ENCODE peak calls at places on chromosomes 2 and 18, in seven cellular contexts. F is thoracic aorta, V is cardiac fibroblast, E is cardiac muscle cell, D is body of pancreas, W is astrocyte, L is mammary epithelial cell. Z is an unnamed sample.

GRCh38 chr2:56184500-56184996 is 758 bp downstream of the CCDC85A start:
- DNase-seq in F (no peak), V (peak), E (peak), D (peak), W (peak), L (peak), Z (no peak)

GRCh38 chr2:44459754-44460153 is 98.0 kb downstream of the CAMKMT start:
- DNase-seq in F (no peak), V (no peak), E (peak), D (no peak), W (no peak), L (no peak), Z (no peak)

GRCh38 chr2:209933499-209934458 is 68.7 kb upstream of the RPE start:
- DNase-seq in F (no peak), V (peak), E (no peak), D (peak), W (peak), L (peak), Z (peak)

GRCh38 chr2:1793868-1794445 is 49.6 kb upstream of the PXDN start:
- DNase-seq in F (no peak), V (no peak), E (no peak), D (no peak), W (no peak), L (no peak), Z (no peak)

GRCh38 chr2:109270758-109271305 is 141.8 kb downstream of the SH3RF3 start:
- DNase-seq in F (no peak), V (no peak), E (no peak), D (no peak), W (no peak), L (no peak), Z (no peak)

GRCh38 chr2:40416486-40416885 is 35.4 kb downstream of the SLC8A1 start:
- DNase-seq in F (no peak), V (peak), E (no peak), D (no peak), W (peak), L (peak), Z (peak)

GRCh38 chr2:174836345-174836999 is 72.2 kb upstream of the CHRNA1 start:
- DNase-seq in F (no peak), V (peak), E (no peak), D (no peak), W (peak), L (peak), Z (peak)

GRCh38 chr18:39675358-39675757 is 2109.8 kb upstream of the CELF4 start:
- DNase-seq in F (no peak), V (peak), E (no peak), D (no peak), W (peak), L (no peak), Z (peak)

GRCh38 chr2:2057125-2057721 is 273.9 kb downstream of the MYT1L start:
- DNase-seq in F (no peak), V (peak), E (no peak), D (peak), W (peak), L (no peak), Z (peak)

GRCh38 chr2:205060269-205060668 is 515.0 kb downstream of the PARD3B start:
- DNase-seq in F (no peak), V (peak), E (no peak), D (no peak), W (peak), L (peak), Z (peak)

GRCh38 chr2:64325852-64326577 is 127.9 kb upstream of the LGALSL start:
- DNase-seq in F (no peak), V (no peak), E (no peak), D (no peak), W (no peak), L (peak), Z (no peak)

GRCh38 chr18:56615738-56616520 is 22.5 kb downstream of the TXNL1 start:
- DNase-seq in F (no peak), V (no peak), E (no peak), D (no peak), W (no peak), L (no peak), Z (no peak)

GRCh38 chr2:55014962-55015939 is 35.0 kb downstream of the RTN4 start:
- DNase-seq in F (no peak), V (peak), E (peak), D (peak), W (peak), L (peak), Z (peak)

GRCh38 chr18:1412660-1413659 is 508.3 kb downstream of the ADCYAP1 start:
- DNase-seq in F (no peak), V (no peak), E (no peak), D (no peak), W (no peak), L (no peak), Z (no peak)

GRCh38 chr2:15976334-15976733 is 36.0 kb downstream of the MYCN start:
- DNase-seq in F (no peak), V (no peak), E (no peak), D (no peak), W (no peak), L (peak), Z (no peak)

GRCh38 chr2:151730242-151730975 is 3.9 kb downstream of the NEB start:
- DNase-seq in F (no peak), V (peak), E (no peak), D (no peak), W (peak), L (peak), Z (peak)

GRCh38 chr2:241314181-241314932 is 1.1 kb downstream of the HDLBP start:
- DNase-seq in F (no peak), V (peak), E (no peak), D (no peak), W (peak), L (no peak), Z (peak)

GRCh38 chr2:59025157-59025757 is 784.1 kb upstream of the FANCL start:
- DNase-seq in F (no peak), V (peak), E (peak), D (peak), W (no peak), L (peak), Z (peak)

GRCh38 chr2:80073134-80073561 is 231.4 kb downstream of the LRRTM1 start:
- DNase-seq in F (no peak), V (peak), E (peak), D (peak), W (peak), L (peak), Z (peak)

GRCh38 chr18:35328868-35329267 is 15.4 kb downstream of the ZNF24 start:
- DNase-seq in F (no peak), V (no peak), E (no peak), D (no peak), W (no peak), L (no peak), Z (no peak)

GRCh38 chr2:85589982-85590791 is 5.4 kb upstream of the RNF181 start:
- DNase-seq in F (no peak), V (peak), E (no peak), D (peak), W (peak), L (peak), Z (peak)

GRCh38 chr2:197309369-197310231 is 980 bp downstream of the ANKRD44 start:
- DNase-seq in F (no peak), V (peak), E (peak), D (peak), W (no peak), L (no peak), Z (no peak)

GRCh38 chr2:29723255-29724001 is 198.0 kb downstream of the ALK start:
- DNase-seq in F (no peak), V (no peak), E (no peak), D (peak), W (no peak), L (no peak), Z (no peak)

GRCh38 chr2:15941970-15942710 is 1.8 kb downstream of the MYCN start:
- DNase-seq in F (no peak), V (no peak), E (peak), D (peak), W (no peak), L (peak), Z (no peak)

GRCh38 chr2:111623380-111623779 is 260.6 kb downstream of the ANAPC1 start:
- DNase-seq in F (no peak), V (no peak), E (no peak), D (no peak), W (no peak), L (no peak), Z (no peak)

GRCh38 chr2:118808429-118808809 is 39.0 kb downstream of the EN1 start:
- DNase-seq in F (no peak), V (no peak), E (no peak), D (no peak), W (no peak), L (no peak), Z (no peak)

GRCh38 chr2:54308186-54308585 is 52.2 kb upstream of the TSPYL6 start:
- DNase-seq in F (no peak), V (no peak), E (no peak), D (no peak), W (no peak), L (no peak), Z (no peak)

GRCh38 chr2:231998046-231998445 is 36.5 kb downstream of the DIS3L2 start:
- DNase-seq in F (no peak), V (no peak), E (peak), D (no peak), W (no peak), L (no peak), Z (no peak)

GRCh38 chr18:5430131-5430530 is 113.7 kb downstream of the EPB41L3 start:
- DNase-seq in F (no peak), V (no peak), E (no peak), D (no peak), W (no peak), L (no peak), Z (no peak)

GRCh38 chr18:75041586-75041985 is 167.4 kb downstream of the PTGR3 start:
- DNase-seq in F (no peak), V (peak), E (no peak), D (no peak), W (peak), L (peak), Z (peak)

GRCh38 chr2:9554841-9555337 is 741 bp downstream of the ADAM17 start:
- DNase-seq in F (no peak), V (peak), E (peak), D (peak), W (peak), L (peak), Z (peak)

GRCh38 chr2:9030190-9030589 is 26.7 kb upstream of the MBOAT2 start:
- DNase-seq in F (no peak), V (no peak), E (no peak), D (no peak), W (no peak), L (no peak), Z (no peak)

GRCh38 chr18:62715829-62716678 is 713 bp downstream of the PHLPP1 start:
- DNase-seq in F (no peak), V (peak), E (peak), D (peak), W (peak), L (peak), Z (peak)

GRCh38 chr18:8795586-8795985 is 90.2 kb downstream of the MTCL1 start:
- DNase-seq in F (no peak), V (no peak), E (no peak), D (no peak), W (no peak), L (no peak), Z (no peak)

GRCh38 chr2:167212054-167212648 is 323.9 kb downstream of the XIRP2 start:
- DNase-seq in F (no peak), V (peak), E (peak), D (peak), W (peak), L (peak), Z (peak)

GRCh38 chr2:55993685-55994084 is 70.1 kb upstream of the EFEMP1 start:
- DNase-seq in F (no peak), V (no peak), E (no peak), D (no peak), W (no peak), L (no peak), Z (no peak)

GRCh38 chr2:36734304-36734703 is 37.8 kb downstream of the VIT start:
- DNase-seq in F (no peak), V (peak), E (no peak), D (no peak), W (peak), L (no peak), Z (peak)

GRCh38 chr2:36737131-36737750 is 40.7 kb downstream of the VIT start:
- DNase-seq in F (no peak), V (no peak), E (no peak), D (no peak), W (no peak), L (no peak), Z (no peak)

GRCh38 chr2:36741188-36741587 is 44.7 kb downstream of the VIT start:
- DNase-seq in F (no peak), V (no peak), E (no peak), D (no peak), W (no peak), L (no peak), Z (no peak)

GRCh38 chr2:36743954-36744353 is 47.4 kb downstream of the VIT start:
- DNase-seq in F (no peak), V (no peak), E (no peak), D (no peak), W (no peak), L (no peak), Z (no peak)

DNA sequence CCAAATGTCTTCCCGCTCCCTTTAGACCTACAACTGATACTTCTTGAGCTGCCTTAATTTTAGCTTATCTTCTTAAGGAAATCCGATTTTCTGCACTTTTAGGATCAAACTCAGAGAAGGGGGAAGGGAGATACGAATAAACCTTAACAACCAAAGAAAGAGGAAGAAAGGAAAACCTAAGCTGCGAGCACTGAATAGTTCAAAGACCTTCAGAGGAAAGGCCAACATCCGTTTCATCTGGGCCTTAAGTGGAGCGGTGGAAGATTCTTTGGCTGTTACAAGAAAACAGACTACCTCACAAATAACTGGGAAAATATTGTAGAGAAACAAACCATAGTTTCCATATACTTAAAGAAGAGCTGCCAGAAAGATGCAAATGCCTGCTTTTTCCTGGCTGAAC is 43.5 kb downstream of the VIT start:
- DNase-seq in F (no peak), V (no peak), E (no peak), D (no peak), W (no peak), L (no peak), Z (no peak)
- H3K4me3 ChIP-seq in F (no peak), V (no peak), E (no peak), D (no peak), W (no peak), L (no peak), Z (no peak)

DNA sequence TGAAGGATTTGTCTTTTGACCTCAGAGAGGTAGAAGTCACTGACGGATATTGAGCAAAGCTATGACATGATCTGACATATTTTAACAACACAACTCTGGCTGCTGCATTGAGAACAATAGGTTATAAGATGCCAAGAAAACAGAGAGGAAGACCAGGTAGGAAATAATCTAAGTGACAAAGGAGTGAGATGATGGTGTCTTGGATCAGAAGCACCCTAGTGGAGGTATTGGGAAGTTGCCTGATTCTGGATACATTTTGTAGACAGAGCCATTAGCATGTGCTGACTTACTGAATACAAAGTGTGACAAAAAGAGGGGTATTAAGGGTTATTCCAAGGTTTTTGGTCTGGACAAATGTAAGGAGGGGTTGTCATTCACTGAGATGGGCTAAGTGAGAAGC is 1438.1 kb downstream of the DPP10 start:
- DNase-seq in F (no peak), V (no peak), E (no peak), D (no peak), W (no peak), L (no peak), Z (no peak)
- TF ChIP-seq CTCF in F (no peak), V (no peak), E (no peak), D (no peak), W (no peak), L (no peak), Z (no peak)

DNA sequence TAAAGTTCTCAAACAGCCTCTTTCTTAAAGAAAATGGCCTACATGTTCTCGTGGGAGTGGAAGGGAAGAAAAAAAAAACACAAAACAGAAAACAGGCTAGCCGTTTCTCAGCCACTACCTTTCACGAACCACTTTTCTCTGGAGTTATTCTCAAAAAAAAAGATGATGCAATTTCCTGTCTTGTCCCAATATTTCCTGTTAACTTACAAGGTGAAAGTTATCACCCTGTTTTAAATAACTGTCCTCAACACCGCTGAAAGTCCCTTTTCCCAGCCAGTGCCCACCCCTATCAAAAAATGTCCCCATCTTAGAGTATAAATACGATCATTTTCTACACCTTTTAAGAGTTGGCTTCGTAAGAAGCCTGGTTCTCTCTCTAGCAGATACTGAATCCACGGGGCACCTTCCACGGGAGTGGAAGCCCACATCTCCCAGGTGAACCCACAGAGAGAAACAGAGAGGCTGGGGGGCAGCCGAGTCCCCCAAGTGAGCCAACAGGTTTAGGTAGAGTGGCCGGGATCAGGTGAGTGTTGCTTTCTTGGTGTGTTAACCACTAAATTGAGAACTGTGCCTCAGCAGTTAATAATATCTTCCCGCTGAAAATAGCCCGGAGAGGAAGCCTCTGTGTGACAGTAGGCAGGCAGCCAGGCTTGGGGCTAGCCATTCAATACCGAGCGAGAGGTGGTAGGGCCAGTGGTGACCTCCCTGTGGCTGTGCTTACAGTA is 15.9 kb downstream of the SMAD7 start:
- DNase-seq in F (no peak), V (peak), E (peak), D (peak), W (no peak), L (no peak), Z (peak)
- H3K4me3 ChIP-seq in F (peak), V (no peak), E (peak), D (no peak), W (no peak), L (no peak), Z (peak)

DNA sequence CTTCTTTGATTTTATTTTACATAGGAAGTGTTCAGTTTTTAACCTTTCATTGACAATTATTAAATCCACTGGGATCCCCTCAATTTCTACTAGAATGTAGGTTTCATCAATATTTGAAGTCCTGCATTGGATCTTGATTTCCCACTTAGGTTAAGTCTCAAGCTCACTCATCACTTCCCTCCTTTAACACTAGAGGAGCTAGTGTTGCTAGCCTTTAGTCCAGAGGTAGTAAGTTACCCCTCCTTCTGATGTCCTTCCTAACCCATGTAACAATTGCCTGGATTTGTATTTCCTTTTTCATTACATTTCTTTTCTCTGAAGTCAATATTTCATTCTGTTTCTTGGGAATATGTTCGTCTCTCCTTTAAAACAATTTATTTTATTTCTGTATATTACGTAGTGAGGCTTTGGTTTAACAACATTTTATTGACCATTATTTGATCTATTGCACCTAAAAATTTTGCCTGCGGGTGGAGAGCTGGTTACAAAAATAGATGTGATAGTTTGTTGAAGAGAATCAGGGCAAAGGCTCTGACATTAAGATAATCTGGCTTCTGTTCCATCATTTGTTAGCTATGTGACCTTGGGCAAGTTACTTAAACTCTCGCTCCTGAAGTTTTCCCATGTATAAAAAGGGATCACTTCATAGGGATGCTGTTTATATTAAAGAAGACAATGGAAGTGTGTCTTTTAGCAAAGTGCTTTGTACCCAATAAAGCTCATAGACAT is 833.0 kb downstream of the SLC4A3 start:
- DNase-seq in F (no peak), V (peak), E (no peak), D (no peak), W (no peak), L (no peak), Z (no peak)
- TF ChIP-seq CTCF in F (no peak), V (peak), E (no peak), D (no peak), W (no peak), L (no peak), Z (peak)

Z was measured in fibroblast of the aortic adventitia.